ENCODE peak calls at places on chromosome X, in five cellular contexts. I is pancreas, A is heart left ventricle, S is fibroblast of mammary gland, G is fibroblast of the aortic adventitia. K is an unnamed sample.

GRCh38 chrX:69290327-69290726 is 125.1 kb upstream of the PJA1 start:
- DNase-seq in G (no peak), S (no peak), I (no peak), A (no peak), K (no peak)

GRCh38 chrX:135513140-135513535 is 7.3 kb upstream of the INTS6L start:
- DNase-seq in S (no peak), I (no peak), G (no peak), A (peak; percentile 18), K (no peak)

GRCh38 chrX:36721990-36722389 is 286.2 kb upstream of the FAM47C start:
- DNase-seq in G (no peak), I (no peak), S (no peak), A (no peak), K (no peak)

GRCh38 chrX:117458243-117458968 is 658.2 kb downstream of the KLHL13 start:
- DNase-seq in G (no peak), A (no peak), I (no peak), S (no peak), K (no peak)

GRCh38 chrX:25083661-25084060 is 67.9 kb upstream of the ARX start:
- DNase-seq in G (no peak), I (no peak), A (no peak), S (no peak), K (no peak)

GRCh38 chrX:112997991-112998390 is 157.4 kb upstream of the AMOT start:
- DNase-seq in I (no peak), A (no peak), G (no peak), S (no peak), K (no peak)

GRCh38 chrX:128698528-128698927 is 646.3 kb upstream of the ACTRT1 start:
- DNase-seq in S (peak; percentile 0), G (no peak), A (no peak), I (no peak), K (no peak)

GRCh38 chrX:101287402-101287801 is 3.7 kb downstream of the TAF7L start:
- DNase-seq in A (no peak), I (no peak), S (peak; percentile 64), G (peak; percentile 65), K (peak; percentile 26)

GRCh38 chrX:105211051-105211575 is 9.4 kb downstream of the TEX13A start:
- DNase-seq in S (peak; percentile 2), A (no peak), G (no peak), I (no peak), K (no peak)

GRCh38 chrX:9759340-9759739 is 6.3 kb downstream of the GPR143 start:
- DNase-seq in I (no peak), A (no peak), G (no peak), S (no peak), K (no peak)

GRCh38 chrX:36198575-36198974 is 279.0 kb downstream of the CFAP47 start:
- DNase-seq in A (no peak), G (no peak), S (no peak), I (no peak), K (no peak)

GRCh38 chrX:19555236-19555635 is 39.9 kb upstream of the MAP3K15 start:
- DNase-seq in S (no peak), I (no peak), A (no peak), G (no peak), K (no peak)

GRCh38 chrX:97401586-97402101 is 517.9 kb downstream of the RPA4 start:
- DNase-seq in I (no peak), S (peak; percentile 40), A (no peak), G (no peak), K (peak; percentile 21)

GRCh38 chrX:78375894-78376293 is 48.5 kb upstream of the CYSLTR1 start:
- DNase-seq in I (no peak), G (peak; percentile 41), A (no peak), S (no peak), K (peak; percentile 57)

GRCh38 chrX:54182194-54182863 is 725 bp downstream of the FAM120C start:
- DNase-seq in A (peak; percentile 72), S (peak; percentile 17), G (peak; percentile 12), I (peak; percentile 65), K (peak; percentile 60)

GRCh38 chrX:48939417-48940228 is 17.8 kb downstream of the OTUD5 start:
- DNase-seq in I (no peak), G (no peak), S (no peak), A (no peak), K (no peak)

GRCh38 chrX:49988128-49988527 is 65.7 kb downstream of the CLCN5 start:
- DNase-seq in A (no peak), S (no peak), G (no peak), I (no peak), K (no peak)

GRCh38 chrX:150212672-150213480 is 150.2 kb upstream of the MAMLD1 start:
- DNase-seq in S (no peak), I (no peak), G (peak; percentile 52), A (peak; percentile 51), K (peak; percentile 15)

GRCh38 chrX:139332441-139332840 is 198.1 kb upstream of the F9 start:
- DNase-seq in A (no peak), S (no peak), G (no peak), I (no peak), K (no peak)

GRCh38 chrX:13927175-13927574 is 102.5 kb downstream of the GEMIN8 start:
- DNase-seq in A (no peak), I (no peak), G (no peak), S (no peak), K (no peak)

GRCh38 chrX:149205937-149206336 is 299.2 kb downstream of the IDS start:
- DNase-seq in A (no peak), I (no peak), G (no peak), S (no peak), K (no peak)

GRCh38 chrX:130264573-130264972 is 4.1 kb downstream of the ZNF280C start:
- DNase-seq in I (no peak), A (no peak), S (peak; percentile 12), G (peak; percentile 23), K (no peak)

GRCh38 chrX:130261494-130261893 is 7.2 kb downstream of the ZNF280C start:
- DNase-seq in A (no peak), I (no peak), G (no peak), S (no peak), K (no peak)

GRCh38 chrX:130268500-130269170 is at the start of gene ZNF280C:
- DNase-seq in G (peak; percentile 89), I (peak; percentile 89), S (peak; percentile 93), A (peak; percentile 92), K (peak; percentile 93)

GRCh38 chrX:130260316-130260715 is 8.4 kb downstream of the ZNF280C start:
- DNase-seq in S (peak; percentile 79), A (no peak), G (no peak), I (no peak), K (peak; percentile 45)

DNA sequence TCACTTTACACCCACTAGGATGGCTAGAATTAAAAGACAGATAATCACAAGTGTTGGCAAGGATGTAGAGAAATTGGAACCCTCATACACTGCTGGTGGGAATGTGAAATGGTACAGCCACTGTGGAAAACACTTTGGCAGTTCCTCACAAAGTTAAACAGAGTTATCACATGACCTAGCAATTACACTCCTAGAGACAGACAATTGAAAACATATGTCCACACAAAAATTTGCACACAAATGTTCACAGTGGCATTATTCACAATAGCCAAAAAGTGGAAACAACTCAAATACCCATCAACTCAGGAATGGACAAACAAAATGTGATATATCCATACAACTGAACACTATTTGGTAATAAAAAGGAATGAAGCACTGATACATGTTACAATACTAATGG is 5.7 kb downstream of the ZNF280C start:
- DNase-seq in G (peak; percentile 37), I (no peak), S (peak; percentile 60), A (no peak), K (peak; percentile 20)
- TF ChIP-seq CTCF in G (no peak), I (no peak), S (peak; percentile 7), A (no peak), K (no peak)

GRCh38 chrX:115065304-115065703 is 47.9 kb upstream of the IL13RA2 start:
- DNase-seq in G (no peak), S (no peak), I (no peak), A (no peak), K (no peak)
- H3K4me3 ChIP-seq in G (no peak overlapping the region), S (no peak overlapping the region), I (no peak overlapping the region), A (no peak overlapping the region), K (no peak overlapping the region)

DNA sequence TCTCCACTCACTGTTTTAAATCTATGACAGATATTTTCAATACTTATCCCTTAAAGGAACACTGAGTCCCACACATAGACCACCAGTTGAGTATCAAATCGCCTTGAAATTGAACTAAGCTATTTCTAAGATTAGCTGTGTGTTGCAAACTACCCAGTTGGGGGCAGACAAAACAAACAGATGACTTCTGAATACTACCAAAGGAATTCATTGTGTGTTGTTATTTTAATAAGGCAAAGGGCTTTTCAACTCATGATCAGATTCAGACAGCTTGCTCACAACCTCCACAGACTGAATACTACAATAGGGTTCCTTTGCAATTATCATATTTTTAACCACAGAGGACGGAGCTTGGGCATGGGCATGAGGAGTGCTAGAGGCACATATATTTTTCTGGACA is 283.0 kb upstream of the GPC4 start:
- DNase-seq in S (peak; percentile 57), I (no peak), A (no peak), G (peak; percentile 2), K (peak; percentile 59)
- TF ChIP-seq CTCF in S (peak; percentile 38), I (no peak), A (no peak), G (no peak), K (peak; percentile 6)

GRCh38 chrX:40171513-40172168 is 73.9 kb upstream of the BCOR start:
- DNase-seq in I (no peak), A (peak; percentile 35), S (no peak), G (peak; percentile 49), K (no peak)
- H3K4me3 ChIP-seq in I (peak overlapping the region; percentile 44), A (peak overlapping the region; percentile 46), S (peak overlapping the region; percentile 37), G (peak overlapping the region; percentile 43), K (peak overlapping the region; percentile 47)

DNA sequence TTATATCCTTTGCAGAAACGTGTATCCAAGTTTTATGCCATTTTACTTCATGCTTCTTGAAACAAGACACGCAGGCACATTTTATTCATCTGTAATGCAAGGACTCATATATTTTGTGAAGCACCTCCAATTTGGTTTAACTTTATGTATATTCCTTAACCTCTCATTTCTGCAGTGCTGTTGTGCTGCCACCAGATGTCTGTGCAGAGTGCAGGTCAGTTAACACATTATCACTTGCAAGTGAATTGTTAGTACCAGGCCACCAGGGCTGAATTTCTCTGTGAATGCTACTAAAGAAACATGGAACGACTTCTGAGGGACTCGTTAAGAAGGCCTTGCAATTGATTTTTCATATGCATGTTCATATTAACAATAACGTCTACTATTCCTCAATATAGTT is 770.4 kb downstream of the NLGN4X start:
- DNase-seq in I (no peak), S (no peak), G (no peak), A (no peak), K (no peak)
- TF ChIP-seq CTCF in I (no peak), S (no peak), G (no peak), A (no peak), K (no peak)

DNA sequence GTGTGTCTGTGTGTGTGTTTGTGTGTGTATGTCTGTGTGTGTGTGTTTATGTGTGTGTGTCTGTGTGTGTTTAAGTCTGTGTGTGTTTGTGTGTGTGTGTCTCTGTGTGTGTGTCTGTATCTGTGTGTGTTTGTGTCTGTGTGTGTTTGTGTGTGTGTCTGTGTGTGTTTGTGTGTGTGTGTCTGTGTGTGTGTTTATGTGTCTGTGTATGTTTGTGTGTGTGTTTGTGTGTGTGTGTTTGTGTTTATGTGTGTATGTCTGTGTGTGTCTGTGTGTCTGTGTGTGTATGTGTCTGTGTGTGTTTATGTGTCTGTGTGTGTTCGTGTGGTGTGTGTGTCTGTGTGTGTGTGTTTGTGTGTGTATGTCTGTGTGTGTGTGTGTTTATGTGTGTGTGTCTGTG is 11.4 kb downstream of the IL9R start:
- DNase-seq in I (no peak), S (no peak), A (no peak), G (no peak), K (no peak)
- H3K4me3 ChIP-seq in I (no peak overlapping the region), S (no peak overlapping the region), A (no peak overlapping the region), G (no peak overlapping the region), K (no peak overlapping the region)

GRCh38 chrX:45781901-45782553 is 581.4 kb upstream of the DIPK2B start:
- DNase-seq in I (no peak), A (no peak), S (peak; percentile 86), G (peak; percentile 80), K (peak; percentile 73)
- TF ChIP-seq CTCF in I (no peak), A (peak; percentile 32), S (peak; percentile 35), G (peak; percentile 48), K (peak; percentile 24)

K was measured in foreskin fibroblast.